ENCODE peak calls at places on chromosomes 1 and 21, in eight cellular contexts. D, O, G, R, Q, X, C and F are unnamed samples.

GRCh38 chr1:67060811-67061218 is 6.9 kb upstream of the SLC35D1 start:
- DNase-seq in D (no peak), O (no peak), G (peak), R (no peak), Q (no peak), X (no peak), C (no peak), F (peak)

GRCh38 chr1:172845371-172845770 is 186.5 kb downstream of the FASLG start:
- DNase-seq in D (no peak), O (no peak), G (peak), R (no peak), Q (no peak), X (no peak), C (no peak), F (no peak)

GRCh38 chr21:44870748-44871495 is 2.6 kb downstream of the PTTG1IP start:
- DNase-seq in D (no peak), O (no peak), G (no peak), R (no peak), Q (no peak), X (no peak), C (peak), F (no peak)

GRCh38 chr21:36917487-36918158 is 48.8 kb downstream of the HLCS start:
- DNase-seq in D (no peak), O (no peak), G (peak), R (no peak), Q (no peak), X (no peak), C (no peak), F (peak)

GRCh38 chr21:45823100-45823681 is 158.4 kb upstream of the COL6A1 start:
- DNase-seq in D (no peak), O (no peak), G (no peak), R (no peak), Q (no peak), X (no peak), C (no peak), F (no peak)

GRCh38 chr1:63640633-63641567 is 47.7 kb downstream of the PGM1 start:
- DNase-seq in D (no peak), O (no peak), G (no peak), R (no peak), Q (no peak), X (no peak), C (no peak), F (peak)

GRCh38 chr1:183228650-183229220 is 42.7 kb downstream of the LAMC2 start:
- DNase-seq in D (no peak), O (no peak), G (no peak), R (no peak), Q (no peak), X (no peak), C (no peak), F (no peak)

GRCh38 chr1:215567491-215568286 is 585 bp downstream of the KCTD3 start:
- DNase-seq in D (no peak), O (no peak), G (peak), R (peak), Q (peak), X (no peak), C (peak), F (peak)

GRCh38 chr1:227870375-227870774 is 54.9 kb downstream of the PRSS38 start:
- DNase-seq in D (no peak), O (no peak), G (no peak), R (no peak), Q (no peak), X (no peak), C (no peak), F (no peak)

GRCh38 chr1:226717256-226717909 is 21.7 kb downstream of the ITPKB start:
- DNase-seq in D (peak), O (no peak), G (no peak), R (no peak), Q (no peak), X (no peak), C (peak), F (peak)

GRCh38 chr1:58722967-58723366 is 23.1 kb upstream of the MYSM1 start:
- DNase-seq in D (peak), O (no peak), G (no peak), R (no peak), Q (no peak), X (no peak), C (no peak), F (no peak)

GRCh38 chr1:116008651-116009380 is 32.5 kb downstream of the SLC22A15 start:
- DNase-seq in D (no peak), O (no peak), G (no peak), R (no peak), Q (no peak), X (no peak), C (peak), F (no peak)

GRCh38 chr1:19344372-19344810 is 32.3 kb downstream of the SLC66A1 start:
- DNase-seq in D (peak), O (no peak), G (peak), R (peak), Q (peak), X (no peak), C (peak), F (peak)

GRCh38 chr1:209434066-209434465 is 149.4 kb upstream of the CAMK1G start:
- DNase-seq in D (no peak), O (no peak), G (peak), R (no peak), Q (no peak), X (no peak), C (no peak), F (no peak)

GRCh38 chr1:18104546-18105100 is 3.0 kb upstream of the IGSF21 start:
- DNase-seq in D (no peak), O (no peak), G (no peak), R (no peak), Q (no peak), X (no peak), C (no peak), F (no peak)

GRCh38 chr1:78722947-78723346 is 73.3 kb downstream of the IFI44 start:
- DNase-seq in D (no peak), O (no peak), G (peak), R (no peak), Q (no peak), X (no peak), C (no peak), F (no peak)

DNA sequence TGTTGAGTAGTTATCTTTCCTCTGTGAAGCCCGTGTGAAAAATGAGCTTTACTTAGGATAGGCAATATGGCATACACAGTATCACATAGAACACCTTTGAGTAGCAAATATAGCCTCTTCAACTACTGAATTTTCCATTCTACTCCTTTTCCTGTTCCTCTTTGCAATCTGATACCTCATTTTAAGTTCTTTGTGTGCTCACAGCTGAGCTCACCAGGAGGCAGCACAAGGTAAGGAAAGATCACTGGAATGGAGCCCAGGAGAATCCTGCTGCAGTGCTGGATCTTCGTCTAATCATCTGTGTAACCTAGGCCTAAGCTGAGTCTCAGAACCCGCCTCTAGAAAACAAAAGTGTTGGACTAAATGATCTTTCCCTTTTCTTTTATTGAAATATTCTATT is 171.0 kb downstream of the LRRC40 start:
- DNase-seq in D (peak), O (no peak), G (peak), R (no peak), Q (no peak), X (no peak), C (no peak), F (peak)
- TF ChIP-seq CTCF in D (peak), O (no peak), G (peak), R (no peak), Q (peak), X (no peak), C (no peak), F (no peak)

GRCh38 chr1:15836772-15837669 is 10.5 kb upstream of the SPEN start:
- DNase-seq in D (peak), O (no peak), G (no peak), R (peak), Q (no peak), X (peak), C (peak), F (no peak)
- TF ChIP-seq CTCF in D (no peak), O (no peak), G (no peak), R (no peak), Q (no peak), X (no peak), C (no peak), F (no peak)

GRCh38 chr1:119564548-119564947 is 57.5 kb downstream of the HSD3B1 start:
- DNase-seq in D (no peak), O (no peak), G (no peak), R (no peak), Q (no peak), X (no peak), C (no peak), F (no peak)
- TF ChIP-seq CTCF in D (no peak), O (no peak), G (no peak), R (no peak), Q (no peak), X (no peak), C (no peak), F (no peak)

DNA sequence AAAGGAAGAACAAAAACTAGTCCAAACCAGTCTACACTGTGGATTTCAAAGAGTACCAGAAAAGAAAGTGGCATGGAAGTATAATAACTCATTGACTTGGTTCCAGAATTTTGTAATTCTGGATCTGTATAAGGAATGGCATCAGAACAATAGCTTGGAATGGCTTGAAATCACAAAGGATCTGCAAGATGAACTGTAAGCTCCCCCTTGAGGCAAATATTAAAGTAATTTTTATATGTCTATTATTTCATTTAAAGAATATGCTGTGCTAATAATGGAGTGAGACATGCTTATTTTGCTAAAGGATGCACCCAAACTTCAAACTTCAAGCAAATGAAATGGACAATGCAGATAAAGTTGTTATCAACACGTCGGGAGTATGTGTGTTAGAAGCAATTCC is 21.3 kb downstream of the CHODL start:
- DNase-seq in D (no peak), O (no peak), G (peak), R (no peak), Q (no peak), X (no peak), C (no peak), F (no peak)
- TF ChIP-seq CTCF in D (peak), O (no peak), G (no peak), R (no peak), Q (no peak), X (no peak), C (peak), F (no peak)

GRCh38 chr1:11413907-11414495 is 65.0 kb upstream of the DISP3 start:
- DNase-seq in D (no peak), O (no peak), G (no peak), R (no peak), Q (no peak), X (no peak), C (no peak), F (no peak)

GRCh38 chr1:11417162-11417561 is 61.8 kb upstream of the DISP3 start:
- DNase-seq in D (no peak), O (no peak), G (no peak), R (no peak), Q (no peak), X (no peak), C (no peak), F (no peak)

GRCh38 chr1:11412166-11412565 is 66.8 kb upstream of the DISP3 start:
- DNase-seq in D (no peak), O (no peak), G (no peak), R (no peak), Q (no peak), X (no peak), C (no peak), F (no peak)

GRCh38 chr1:11414921-11415538 is 63.9 kb upstream of the DISP3 start:
- DNase-seq in D (no peak), O (no peak), G (no peak), R (no peak), Q (no peak), X (no peak), C (no peak), F (no peak)
- TF ChIP-seq CTCF in D (no peak), O (no peak), G (no peak), R (no peak), Q (no peak), X (no peak), C (no peak), F (no peak)

GRCh38 chr1:200896571-200897187 is 2.0 kb downstream of the INAVA start:
- DNase-seq in D (no peak), O (no peak), G (no peak), R (no peak), Q (peak), X (peak), C (no peak), F (peak)

GRCh38 chr1:200895448-200895799 is 724 bp downstream of the INAVA start:
- DNase-seq in D (no peak), O (no peak), G (no peak), R (no peak), Q (no peak), X (no peak), C (no peak), F (peak)

GRCh38 chr1:200895801-200896570 is 1.3 kb downstream of the INAVA start:
- DNase-seq in D (no peak), O (no peak), G (no peak), R (no peak), Q (no peak), X (no peak), C (no peak), F (peak)

GRCh38 chr1:200893411-200893901 is 1.2 kb upstream of the INAVA start:
- DNase-seq in D (no peak), O (no peak), G (no peak), R (no peak), Q (peak), X (no peak), C (no peak), F (peak)

DNA sequence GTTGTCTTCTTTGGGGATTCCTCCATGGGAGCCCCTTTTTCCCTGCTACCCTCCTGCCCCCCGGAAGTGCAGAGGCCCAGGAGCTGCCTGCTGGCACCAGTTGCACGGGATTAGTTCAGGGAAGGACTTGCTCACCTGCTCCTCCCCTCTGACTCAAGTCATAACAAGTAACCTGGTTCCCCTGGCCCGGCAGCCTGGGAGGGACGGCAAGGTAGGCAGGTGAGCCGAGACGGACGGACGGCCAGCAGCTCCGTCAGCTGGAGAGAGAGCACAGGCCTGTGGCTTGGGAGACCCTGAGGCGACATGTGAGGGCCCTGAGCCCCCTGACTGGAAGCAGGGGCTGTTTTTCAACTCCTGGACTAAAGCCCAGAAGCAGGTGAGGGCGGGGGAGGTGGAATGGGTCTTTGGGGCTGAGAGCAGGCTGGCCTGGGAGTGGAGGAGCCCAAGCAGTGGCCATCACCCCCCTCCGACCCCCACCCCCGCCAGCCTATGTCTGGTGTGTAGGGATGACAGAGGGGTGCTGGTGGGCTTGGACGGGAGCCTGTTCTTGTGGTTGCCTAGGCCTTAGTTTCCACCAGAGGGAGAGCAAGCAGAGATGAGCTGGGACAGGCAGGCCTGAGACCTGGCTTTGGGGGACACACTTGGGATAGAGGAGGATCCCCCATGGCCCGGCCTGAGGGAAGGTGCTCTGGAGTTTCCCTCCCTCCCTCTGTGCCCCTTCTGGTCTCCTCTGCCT is at the start of gene INAVA:
- DNase-seq in D (no peak), O (no peak), G (no peak), R (no peak), Q (no peak), X (peak), C (no peak), F (peak)
- TF ChIP-seq CTCF in D (no peak), O (no peak), G (no peak), R (no peak), Q (no peak), X (no peak), C (no peak), F (no peak)

DNA sequence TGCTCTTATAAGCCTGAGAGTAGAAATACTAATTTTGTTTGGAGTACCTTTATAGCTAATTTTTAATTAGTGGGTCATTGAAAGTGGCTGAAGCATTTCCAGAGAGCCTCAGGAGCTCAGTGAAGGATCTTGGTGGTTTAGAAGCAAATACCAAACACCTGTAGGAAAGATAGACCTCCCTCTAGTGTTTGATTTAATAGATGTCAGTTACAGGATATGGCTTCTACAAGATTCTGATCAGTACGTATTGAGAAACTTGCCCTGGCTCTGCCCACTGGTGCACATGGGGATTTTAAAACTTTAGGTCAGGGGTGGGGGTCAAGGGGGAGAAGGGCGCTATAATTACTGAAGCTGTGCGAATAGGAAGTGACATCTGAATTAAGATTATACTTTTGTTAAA is 122.2 kb downstream of the POU2F1 start:
- DNase-seq in D (peak), O (no peak), G (no peak), R (no peak), Q (no peak), X (no peak), C (no peak), F (no peak)
- TF ChIP-seq CTCF in D (peak), O (no peak), G (no peak), R (peak), Q (peak), X (no peak), C (no peak), F (no peak)